ENCODE peak calls at places on chromosomes 1 and 21, in six cellular contexts. A is cardiac muscle cell, L is IMR-90, H is neural progenitor cell, B is lower lobe of right lung, N is PC-9. Y is an unnamed sample.

GRCh38 chr1:226082959-226083302 is 20.4 kb downstream of the H3-3A start:
- DNase-seq in B (peak; percentile 83), H (peak; percentile 76), L (no peak), N (peak; percentile 71), A (peak; percentile 56), Y (peak; percentile 71)

GRCh38 chr1:29642519-29642918 is 406.2 kb downstream of the PTPRU start:
- DNase-seq in B (no peak), H (no peak), N (no peak), L (no peak), A (no peak), Y (no peak)

GRCh38 chr1:100631015-100631521 is 88.5 kb upstream of the VCAM1 start:
- DNase-seq in L (peak; percentile 95), H (no peak), B (no peak), A (peak; percentile 84), N (peak; percentile 31), Y (no peak)

GRCh38 chr21:43352568-43353281 is 74.2 kb downstream of the SIK1 start:
- DNase-seq in H (no peak), B (no peak), A (no peak), N (no peak), L (no peak), Y (no peak)

GRCh38 chr1:219100059-219100458 is 73.6 kb upstream of the LYPLAL1 start:
- DNase-seq in B (no peak), H (no peak), N (no peak), L (no peak), A (no peak), Y (no peak)

GRCh38 chr1:99829269-99829668 is 20.9 kb upstream of the AGL start:
- DNase-seq in H (no peak), A (no peak), N (no peak), B (no peak), L (no peak), Y (no peak)

GRCh38 chr21:42490735-42491134 is 5.3 kb downstream of the RSPH1 start:
- DNase-seq in A (no peak), H (no peak), B (no peak), N (no peak), L (no peak), Y (no peak)

GRCh38 chr1:149849246-149849946 is 50.0 kb upstream of the BOLA1 start:
- DNase-seq in A (no peak), B (no peak), H (peak; percentile 26), L (no peak), N (no peak), Y (no peak)

DNA sequence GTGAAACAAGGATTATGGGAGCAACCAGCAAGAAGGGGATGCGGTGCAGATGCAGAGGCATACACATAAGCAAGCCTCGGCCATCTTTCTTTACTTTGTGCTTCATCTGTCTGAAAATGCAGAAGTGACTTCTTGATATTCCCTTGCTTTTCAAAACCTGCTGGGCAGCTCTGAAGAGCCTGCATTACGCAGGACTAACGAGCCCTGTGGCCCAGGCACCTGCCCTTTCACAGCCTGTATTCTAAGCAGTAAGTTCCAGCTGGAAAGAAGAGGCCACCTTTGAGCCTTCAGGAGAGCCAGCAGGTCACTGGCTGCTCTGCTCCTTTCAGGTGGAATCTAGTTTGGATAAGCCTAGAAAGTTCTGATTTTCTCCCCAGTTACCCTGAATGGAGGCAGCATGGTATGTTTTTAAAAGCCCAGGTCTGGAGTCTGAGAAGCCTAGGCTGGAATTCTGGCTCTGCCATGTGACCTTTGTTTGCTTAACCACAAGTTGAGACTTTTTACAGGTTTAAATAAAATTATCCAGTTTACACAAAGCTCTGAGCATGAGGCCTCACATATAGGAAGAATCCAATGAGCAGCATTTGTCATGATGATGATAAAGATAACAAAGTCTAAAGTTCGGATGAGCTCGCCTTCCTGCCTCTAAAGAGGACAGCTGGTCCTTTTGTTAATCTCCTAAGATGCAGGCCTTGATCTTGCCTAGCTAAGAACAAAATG is 122.9 kb downstream of the UBR4 start:
- DNase-seq in L (peak; percentile 58), H (no peak), N (no peak), B (no peak), A (no peak), Y (no peak)
- H3K36me3 ChIP-seq in L (peaks cover 77% of the 10 kb centered on the region), H (peaks cover 5% of the 10 kb centered on the region), N (no peaks in the 10 kb centered on the region), B (peaks cover 99% of the 10 kb centered on the region), A (peaks cover 96% of the 10 kb centered on the region), Y (peaks cover 8% of the 10 kb centered on the region)

GRCh38 chr1:1529936-1530335 is 10.5 kb downstream of the TMEM240 start:
- DNase-seq in N (no peak), H (no peak), A (no peak), B (no peak), L (no peak), Y (no peak)
- H3K36me3 ChIP-seq in N (no peaks in the 10 kb centered on the region), H (no peaks in the 10 kb centered on the region), A (peaks cover 3% of the 10 kb centered on the region), B (peaks cover 41% of the 10 kb centered on the region), L (peaks cover 38% of the 10 kb centered on the region), Y (peaks cover 44% of the 10 kb centered on the region)

GRCh38 chr1:56511323-56511722 is 68.0 kb downstream of the PLPP3 start:
- DNase-seq in L (no peak), B (no peak), H (no peak), A (no peak), N (no peak), Y (no peak)
- H3K36me3 ChIP-seq in L (peaks cover 81% of the 10 kb centered on the region), B (peaks cover 57% of the 10 kb centered on the region), H (no peaks in the 10 kb centered on the region), A (peaks cover 13% of the 10 kb centered on the region), N (peaks cover 29% of the 10 kb centered on the region), Y (peaks cover 5% of the 10 kb centered on the region)

GRCh38 chr1:32666866-32667566 is 16.0 kb downstream of the RBBP4 start:
- DNase-seq in B (peak; percentile 74), N (no peak), A (peak; percentile 22), H (no peak), L (no peak), Y (no peak)

GRCh38 chr1:32665915-32666314 is 14.9 kb downstream of the RBBP4 start:
- DNase-seq in L (no peak), A (no peak), B (no peak), H (no peak), N (no peak), Y (no peak)
- H3K36me3 ChIP-seq in L (peaks cover 57% of the 10 kb centered on the region), A (peaks cover 51% of the 10 kb centered on the region), B (peaks cover 99% of the 10 kb centered on the region), H (peaks cover 26% of the 10 kb centered on the region), N (peaks cover 46% of the 10 kb centered on the region), Y (peaks cover 12% of the 10 kb centered on the region)

GRCh38 chr21:37065561-37066177 is 7.2 kb downstream of the PIGP start:
- DNase-seq in L (no peak), H (no peak), A (no peak), N (no peak), B (no peak), Y (no peak)
- H3K36me3 ChIP-seq in L (peaks cover 1% of the 10 kb centered on the region), H (no peaks in the 10 kb centered on the region), A (peaks cover 8% of the 10 kb centered on the region), N (no peaks in the 10 kb centered on the region), B (peaks cover 30% of the 10 kb centered on the region), Y (peaks cover 4% of the 10 kb centered on the region)

GRCh38 chr1:40985875-40986274 is 6.4 kb downstream of the CTPS1 start:
- DNase-seq in L (no peak), A (no peak), N (no peak), H (no peak), B (no peak), Y (no peak)

GRCh38 chr1:40986328-40986783 is 6.9 kb downstream of the CTPS1 start:
- DNase-seq in A (no peak), N (no peak), L (no peak), H (no peak), B (no peak), Y (no peak)

GRCh38 chr1:40988280-40988679 is 8.8 kb downstream of the CTPS1 start:
- DNase-seq in L (no peak), H (no peak), B (no peak), N (no peak), A (no peak), Y (no peak)

GRCh38 chr1:40987439-40988276 is 8.2 kb downstream of the CTPS1 start:
- DNase-seq in L (no peak), A (no peak), N (no peak), B (no peak), H (no peak), Y (no peak)

DNA sequence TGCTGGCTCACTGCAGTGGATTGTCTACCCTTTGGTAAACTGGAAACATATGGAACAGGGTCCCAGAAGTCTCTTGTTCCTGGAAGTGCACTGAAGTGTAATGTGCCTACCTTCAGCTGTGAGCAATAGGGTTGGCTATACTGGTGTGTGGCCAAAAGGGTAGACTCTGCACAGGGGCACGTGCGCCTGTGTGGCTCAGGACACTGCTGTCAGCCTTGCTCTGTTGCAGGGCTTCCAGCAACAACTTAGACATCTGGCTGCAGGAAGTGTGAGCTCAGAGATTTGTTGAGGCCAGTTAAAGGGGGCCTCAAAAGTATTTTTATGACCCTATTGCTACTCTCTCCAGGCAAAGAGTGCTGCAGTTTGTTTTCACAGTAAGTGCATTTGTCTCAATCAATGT is 7.4 kb downstream of the CTPS1 start:
- DNase-seq in B (no peak), L (no peak), A (no peak), N (no peak), H (no peak), Y (no peak)
- H3K36me3 ChIP-seq in B (peaks cover 62% of the 10 kb centered on the region), L (peaks cover 36% of the 10 kb centered on the region), A (peaks cover 25% of the 10 kb centered on the region), N (peaks cover 81% of the 10 kb centered on the region), H (peaks cover 32% of the 10 kb centered on the region), Y (peaks cover 20% of the 10 kb centered on the region)

DNA sequence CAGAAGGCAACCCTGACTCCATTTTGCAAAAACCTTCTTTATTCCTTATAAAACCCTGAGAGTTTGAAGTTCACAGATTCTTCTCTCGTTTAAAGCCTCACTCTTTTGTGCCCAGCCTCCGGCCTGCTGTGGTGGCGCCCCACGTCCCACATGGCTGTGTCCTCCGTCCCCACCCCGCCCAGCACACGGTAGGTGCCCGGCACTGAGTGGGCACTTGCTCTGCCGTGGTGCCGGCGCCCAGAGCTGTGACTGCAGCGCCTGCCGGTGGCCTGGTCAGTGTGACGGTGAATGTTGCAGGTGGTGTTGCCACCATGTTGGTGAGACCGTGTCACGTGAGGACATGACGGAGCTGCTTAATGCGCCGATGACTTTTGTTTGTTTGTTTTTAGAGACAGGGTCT is 9.4 kb downstream of the ATAD3A start:
- DNase-seq in H (no peak), L (no peak), A (no peak), B (no peak), N (no peak), Y (no peak)
- H3K36me3 ChIP-seq in H (no peaks in the 10 kb centered on the region), L (peaks cover 34% of the 10 kb centered on the region), A (peaks cover 8% of the 10 kb centered on the region), B (peaks cover 44% of the 10 kb centered on the region), N (peaks cover 6% of the 10 kb centered on the region), Y (peaks cover 50% of the 10 kb centered on the region)

DNA sequence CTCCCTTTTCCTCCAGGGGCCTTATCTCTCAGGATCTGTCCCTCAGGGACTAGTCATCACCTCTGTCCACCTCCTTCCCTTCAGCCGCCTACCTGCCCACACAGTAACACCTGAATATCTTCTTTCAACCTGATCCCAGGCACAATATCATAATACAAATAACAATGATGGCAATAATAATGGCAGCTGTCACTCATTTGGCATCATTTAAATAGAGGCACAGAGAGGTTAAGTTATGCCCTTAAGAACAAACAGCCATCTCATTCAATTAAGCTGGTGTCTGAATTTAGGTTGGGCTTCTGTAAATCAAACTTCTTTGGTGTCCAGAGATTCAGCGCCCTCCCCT is 47.5 kb downstream of the AHDC1 start:
- DNase-seq in H (no peak), B (no peak), A (no peak), L (no peak), N (no peak), Y (no peak)
- H3K36me3 ChIP-seq in H (no peaks in the 10 kb centered on the region), B (peaks cover 28% of the 10 kb centered on the region), A (peaks cover 9% of the 10 kb centered on the region), L (peaks cover 17% of the 10 kb centered on the region), N (no peaks in the 10 kb centered on the region), Y (no peaks in the 10 kb centered on the region)